ENCODE peak calls at places on chromosomes 13 and 19, in four cellular contexts. Z is AG09309; I is A549; K is CD8-positive, alpha-beta T cell. M is an unnamed sample.

GRCh38 chr13:108968566-108968965 is 339.2 kb downstream of the MYO16 start:
- DNase-seq in Z (no peak), I (no peak), K (no peak), M (no peak)

GRCh38 chr19:32619051-32619685 is 38.2 kb downstream of the PDCD5 start:
- DNase-seq in Z (no peak), I (no peak), K (no peak), M (no peak)

GRCh38 chr13:78609464-78610205 is 6.3 kb upstream of the POU4F1 start:
- DNase-seq in Z (no peak), I (peak), K (no peak), M (no peak)

GRCh38 chr13:65943024-65943423 is 1287.1 kb downstream of the PCDH9 start:
- DNase-seq in Z (peak), I (no peak), K (no peak), M (peak)

GRCh38 chr19:35517342-35517741 is 3.9 kb upstream of the DMKN start:
- DNase-seq in Z (no peak), I (no peak), K (no peak), M (no peak)

GRCh38 chr19:30148039-30148438 is 206.0 kb downstream of the URI1 start:
- DNase-seq in Z (no peak), I (peak), K (no peak), M (no peak)

GRCh38 chr19:5011476-5012238 is 42.7 kb downstream of the KDM4B start:
- DNase-seq in Z (no peak), I (no peak), K (no peak), M (no peak)

GRCh38 chr19:45153339-45154063 is 7.3 kb downstream of the NKPD1 start:
- DNase-seq in Z (no peak), I (no peak), K (peak), M (no peak)

GRCh38 chr13:20303636-20304035 is 71.5 kb upstream of the GJB6 start:
- DNase-seq in Z (peak), I (no peak), K (no peak), M (peak)

GRCh38 chr19:55179570-55180484 is at the start of gene SYT5:
- DNase-seq in Z (no peak), I (peak), K (peak), M (no peak)

GRCh38 chr19:3961007-3961406 is 9.9 kb downstream of the DAPK3 start:
- DNase-seq in Z (no peak), I (no peak), K (no peak), M (no peak)

GRCh38 chr13:79126706-79127105 is 279.3 kb downstream of the RBM26 start:
- DNase-seq in Z (no peak), I (no peak), K (no peak), M (no peak)

GRCh38 chr19:42134671-42135070 is 2.4 kb upstream of the POU2F2 start:
- DNase-seq in Z (no peak), I (no peak), K (no peak), M (no peak)

GRCh38 chr19:43765109-43765876 is 10.5 kb upstream of the SMG9 start:
- DNase-seq in Z (peak), I (peak), K (peak), M (peak)

GRCh38 chr13:114067886-114068722 is 64.3 kb downstream of the RASA3 start:
- DNase-seq in Z (no peak), I (no peak), K (peak), M (no peak)

GRCh38 chr19:8028951-8029491 is 23.5 kb upstream of the CCL25 start:
- DNase-seq in Z (no peak), I (no peak), K (no peak), M (no peak)

GRCh38 chr19:10270180-10270615 is 722 bp upstream of the ICAM1 start:
- DNase-seq in Z (no peak), I (no peak), K (peak), M (no peak)

GRCh38 chr13:76856141-76856571 is 30.0 kb downstream of the KCTD12 start:
- DNase-seq in Z (peak), I (no peak), K (no peak), M (no peak)

GRCh38 chr19:13521066-13521465 is 14.8 kb upstream of the CACNA1A start:
- DNase-seq in Z (no peak), I (no peak), K (no peak), M (no peak)

DNA sequence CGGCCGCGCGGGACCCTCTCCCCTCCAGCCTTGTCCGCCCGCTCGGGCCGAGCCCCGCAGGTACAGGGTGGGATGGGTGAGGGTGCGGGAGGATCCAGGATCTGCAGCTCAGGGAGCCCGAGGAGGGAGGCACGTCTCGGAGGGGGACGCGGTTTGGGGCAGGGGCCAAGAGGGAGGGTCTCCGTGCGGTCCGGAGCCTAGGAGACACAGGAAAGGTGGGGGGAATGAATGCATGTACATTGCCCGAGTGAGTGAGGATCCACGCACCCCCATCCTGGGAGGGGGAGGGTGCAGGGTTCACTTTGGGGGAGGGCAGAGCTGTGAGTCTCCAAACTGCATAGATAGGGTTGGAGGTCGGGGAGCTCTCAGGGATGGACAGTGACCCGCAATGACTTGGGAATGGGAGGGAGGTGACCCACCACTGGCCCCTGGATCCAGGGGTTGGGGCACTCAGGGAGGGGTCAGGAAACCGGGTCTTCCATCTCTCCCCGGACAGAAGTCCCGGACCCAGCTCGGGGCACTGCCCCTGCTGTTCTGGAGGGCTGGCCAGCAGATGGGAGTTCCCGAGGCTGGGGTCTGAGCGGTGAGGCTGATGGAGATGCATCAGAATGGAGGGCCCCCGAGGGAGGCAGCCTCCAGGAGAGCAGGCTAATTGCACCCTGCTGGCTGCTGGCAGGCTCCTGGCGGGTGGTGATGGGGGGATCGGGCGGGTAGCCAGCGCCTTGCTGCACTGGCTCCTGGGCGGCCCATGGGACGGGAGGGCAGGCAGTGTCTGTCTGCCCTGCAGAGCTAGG is 548 bp downstream of the KCNN1 start:
- DNase-seq in Z (no peak), I (no peak), K (no peak), M (no peak)
- H3K4me3 ChIP-seq in Z (no peak), I (peak), K (no peak), M (peak)

DNA sequence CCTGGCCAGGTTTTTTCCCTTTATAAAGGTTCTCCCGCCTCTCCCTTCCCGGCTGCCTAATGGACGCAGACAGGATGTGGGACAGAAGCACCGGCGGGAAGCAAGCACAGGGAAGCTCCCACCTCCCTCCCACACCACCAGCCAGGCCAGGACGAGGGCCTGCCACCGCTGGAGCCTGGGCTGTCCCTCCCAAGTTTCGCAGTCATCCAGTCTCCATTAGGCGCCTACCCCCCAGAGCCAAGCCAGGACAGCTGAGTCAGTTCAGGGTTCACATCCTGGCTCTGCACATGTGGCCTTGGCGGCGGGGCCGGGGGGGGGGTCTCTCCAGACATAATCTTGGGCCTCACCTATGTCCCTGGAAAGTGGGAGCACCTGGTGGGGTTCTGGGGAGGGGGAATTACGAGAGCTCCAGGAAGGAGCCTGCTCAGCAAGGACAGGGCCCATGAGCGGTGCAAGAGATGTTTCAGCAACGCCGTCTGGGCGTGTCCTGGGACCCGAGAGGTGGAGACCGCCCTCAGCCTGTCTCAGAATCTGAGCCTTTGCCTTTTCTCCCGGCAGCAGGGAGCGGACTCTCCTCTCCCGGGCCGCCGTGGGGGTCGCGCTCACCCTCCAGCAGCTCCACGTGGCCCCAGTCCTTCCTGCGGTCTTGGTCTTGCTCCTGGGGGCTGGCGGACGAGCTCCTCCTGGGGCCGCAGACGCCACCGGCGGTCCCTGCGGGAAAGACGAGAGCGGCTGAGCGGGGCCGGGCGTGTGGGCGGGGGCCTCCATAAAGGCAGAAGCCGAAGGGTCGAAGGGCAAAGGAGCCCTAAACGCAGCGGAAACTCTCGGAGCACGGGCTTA is 889 bp downstream of the POLRMT start:
- DNase-seq in Z (no peak), I (peak), K (peak), M (no peak)
- TF ChIP-seq CTCF in Z (no peak), I (no peak), K (no peak), M (no peak)

GRCh38 chr19:40366697-40367561 is 18.4 kb downstream of the PLD3 start:
- DNase-seq in Z (no peak), I (no peak), K (no peak), M (no peak)
- H3K4me3 ChIP-seq in Z (no peak), I (no peak), K (no peak), M (peak)

GRCh38 chr13:102566513-102566912 is 30.3 kb upstream of the TPP2 start:
- DNase-seq in Z (no peak), I (no peak), K (no peak), M (no peak)

GRCh38 chr13:102558029-102558428 is 38.8 kb upstream of the TPP2 start:
- DNase-seq in Z (no peak), I (no peak), K (no peak), M (no peak)

GRCh38 chr13:102563267-102563666 is 33.5 kb upstream of the TPP2 start:
- DNase-seq in Z (no peak), I (no peak), K (no peak), M (no peak)

GRCh38 chr13:102564564-102564963 is 32.2 kb upstream of the TPP2 start:
- DNase-seq in Z (no peak), I (no peak), K (no peak), M (no peak)

DNA sequence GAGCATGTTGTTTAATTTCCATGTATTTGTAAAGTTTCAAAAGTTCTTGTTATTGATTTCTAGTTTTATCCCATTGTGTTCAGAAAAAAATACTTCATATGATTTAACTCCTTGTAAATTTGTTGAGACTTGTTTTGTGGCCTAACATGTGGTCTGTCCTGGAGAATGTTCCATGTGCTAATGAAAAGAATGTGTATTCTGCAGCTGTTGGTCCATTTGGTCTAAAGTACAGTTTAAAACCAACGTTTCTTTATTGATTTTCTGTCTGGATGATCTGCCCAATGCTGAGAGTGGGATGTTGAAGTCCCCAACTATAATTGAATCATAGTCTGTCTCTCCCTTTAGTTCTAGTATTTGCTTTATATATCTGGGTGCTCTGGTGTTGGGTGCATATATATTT is 34.9 kb upstream of the TPP2 start:
- DNase-seq in Z (no peak), I (no peak), K (no peak), M (no peak)
- TF ChIP-seq CTCF in Z (no peak), I (no peak), K (no peak), M (no peak)

M was measured in AG04449.